ENCODE peak calls at places on chromosomes 1 and 21, in five cellular contexts. D is MCF 10A, P is IMR-90, L is tibial nerve, Q is endothelial cell. K is an unnamed sample.

GRCh38 chr1:225945564-225945963 is 4.5 kb upstream of the LEFTY2 start:
- DNase-seq in L (no peak), Q (no peak), D (no peak), P (no peak), K (no peak)

GRCh38 chr1:172537827-172538391 is 5.0 kb downstream of the SUCO start:
- DNase-seq in P (no peak), D (no peak), L (no peak), Q (no peak), K (no peak)

GRCh38 chr1:148372731-148373130 is 110.4 kb downstream of the PPIAL4G start:
- DNase-seq in L (no peak), D (peak), P (peak), Q (no peak), K (no peak)

GRCh38 chr1:241275981-241276380 is 81.0 kb downstream of the RGS7 start:
- DNase-seq in D (peak), Q (no peak), L (no peak), P (no peak), K (no peak)

GRCh38 chr1:6222644-6223043 is 13.1 kb downstream of the ICMT start:
- DNase-seq in D (peak), Q (no peak), L (no peak), P (peak), K (no peak)

GRCh38 chr1:18302788-18303413 is 177.8 kb upstream of the KLHDC7A start:
- DNase-seq in L (no peak), Q (peak), D (no peak), P (no peak), K (no peak)

GRCh38 chr1:55877440-55878232 is 662.5 kb upstream of the USP24 start:
- DNase-seq in P (peak), L (no peak), D (no peak), Q (no peak), K (no peak)

GRCh38 chr1:117653732-117654484 is 48.1 kb downstream of the TENT5C start:
- DNase-seq in P (no peak), L (no peak), Q (no peak), D (peak), K (no peak)

GRCh38 chr1:161307892-161308638 is 1.7 kb downstream of the MPZ start:
- DNase-seq in L (no peak), Q (no peak), D (no peak), P (peak), K (no peak)

GRCh38 chr1:45405636-45406035 is 65.4 kb upstream of the MUTYH start:
- DNase-seq in L (no peak), P (no peak), Q (no peak), D (no peak), K (no peak)

DNA sequence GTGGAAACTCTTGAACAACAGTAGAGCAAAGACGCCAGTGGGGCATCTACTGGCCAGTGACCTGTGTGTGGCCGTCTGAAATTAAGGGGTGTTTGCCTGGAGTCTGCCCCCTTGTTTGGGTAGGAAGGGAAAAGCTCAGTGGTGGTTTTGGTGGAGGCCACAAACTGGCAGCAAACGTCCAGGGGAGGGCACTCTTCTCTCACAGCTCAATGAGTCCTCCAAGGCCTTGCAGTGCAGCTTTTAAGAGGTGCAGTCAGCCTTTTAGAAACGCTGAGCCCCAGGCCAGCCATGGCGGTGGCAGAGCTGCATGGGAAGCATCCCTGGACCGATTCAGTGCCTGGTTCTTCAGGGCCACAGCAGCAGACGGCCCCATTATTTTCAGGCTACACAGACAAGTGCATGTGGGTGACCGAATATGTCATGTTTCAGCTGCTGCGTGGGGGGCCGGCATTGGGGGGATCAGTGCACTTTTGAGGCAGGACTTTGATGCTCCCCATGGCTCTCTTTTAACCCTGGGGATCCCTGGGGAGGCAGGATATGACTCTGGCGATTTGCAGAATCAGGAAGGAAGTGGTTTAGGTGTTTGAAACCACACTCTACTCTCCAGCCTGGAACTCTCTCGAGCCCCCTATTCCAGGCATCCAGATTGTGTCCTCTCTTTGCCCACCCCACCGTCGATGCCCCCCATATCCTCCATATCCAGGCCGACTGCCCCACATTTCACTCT is 414.0 kb downstream of the PRDM2 start:
- DNase-seq in D (peak), P (peak), L (no peak), Q (peak), K (no peak)
- TF ChIP-seq CTCF in D (peak), P (no peak), L (peak), Q (peak), K (peak)

GRCh38 chr1:3455630-3456448 is 1.4 kb downstream of the ARHGEF16 start:
- DNase-seq in P (no peak), D (no peak), L (no peak), Q (no peak), K (no peak)

GRCh38 chr1:3454811-3455618 is 550 bp downstream of the ARHGEF16 start:
- DNase-seq in Q (peak), D (no peak), P (no peak), L (no peak), K (no peak)

GRCh38 chr1:3453203-3453761 is 1.2 kb upstream of the ARHGEF16 start:
- DNase-seq in D (peak), Q (peak), L (peak), P (peak), K (no peak)

GRCh38 chr1:3452866-3453175 is 1.6 kb upstream of the ARHGEF16 start:
- DNase-seq in D (no peak), Q (no peak), P (no peak), L (no peak), K (no peak)

GRCh38 chr1:3453891-3454810 is at the start of gene ARHGEF16:
- DNase-seq in P (peak), L (no peak), Q (peak), D (peak), K (no peak)
- TF ChIP-seq CTCF in P (peak), L (peak), Q (no peak), D (peak), K (no peak)

GRCh38 chr1:246566128-246566807 is at the start of the genes CNST and TFB2M:
- DNase-seq in Q (peak), L (peak), P (peak), D (peak), K (peak)

GRCh38 chr1:246567258-246568235 is 1.3 kb downstream of the CNST start:
- DNase-seq in P (peak), L (no peak), Q (no peak), D (peak), K (no peak)

GRCh38 chr1:246564839-246565750 is 966 bp downstream of the TFB2M start:
- DNase-seq in Q (peak), D (peak), L (no peak), P (no peak), K (no peak)

GRCh38 chr1:246565751-246566127 is 322 bp downstream of the TFB2M start:
- DNase-seq in Q (no peak), D (no peak), P (peak), L (no peak), K (no peak)

GRCh38 chr1:246566808-246567154 is 525 bp downstream of the CNST start:
- DNase-seq in D (no peak), Q (no peak), L (peak), P (peak), K (no peak)
- TF ChIP-seq CTCF in D (no peak), Q (no peak), L (no peak), P (no peak), K (no peak)

GRCh38 chr21:42674351-42674940 is 21.0 kb downstream of the PDE9A start:
- DNase-seq in P (no peak), L (no peak), D (no peak), Q (peak), K (peak)
- TF ChIP-seq CTCF in P (no peak), L (no peak), D (no peak), Q (no peak), K (no peak)

GRCh38 chr1:43590389-43590788 is 59.6 kb upstream of the KDM4A start:
- DNase-seq in D (no peak), P (no peak), L (no peak), Q (no peak), K (no peak)
- TF ChIP-seq CTCF in D (peak), P (peak), L (no peak), Q (no peak), K (no peak)

K was measured in esophagus muscularis mucosa.